ENCODE peak calls at places on chromosomes 16 and 17, in six cellular contexts. G is A549, E is stomach, R is neural progenitor cell, M is body of pancreas, K is ovary. A is an unnamed sample.

GRCh38 chr17:54426287-54426886 is 474.3 kb upstream of the TOM1L1 start:
- DNase-seq in G (peak; percentile 1), E (no peak), R (peak; percentile 53), M (no peak), K (no peak), A (no peak)

GRCh38 chr17:71631483-71631882 is 489.3 kb upstream of the SOX9 start:
- DNase-seq in G (no peak), E (no peak), R (no peak), M (no peak), K (no peak), A (no peak)

GRCh38 chr17:50785942-50786570 is 18.7 kb upstream of the ANKRD40CL start:
- DNase-seq in G (no peak), E (peak; percentile 29), R (no peak), M (peak; percentile 78), K (peak; percentile 57), A (no peak)

GRCh38 chr17:73205326-73205980 is 12.6 kb downstream of the COG1 start:
- DNase-seq in G (no peak), E (no peak), R (no peak), M (no peak), K (no peak), A (no peak)

GRCh38 chr17:76053230-76054111 is 18.8 kb downstream of the SRP68 start:
- DNase-seq in G (peak; percentile 27), E (no peak), R (no peak), M (no peak), K (no peak), A (no peak)

GRCh38 chr16:81621496-81621895 is 157.6 kb upstream of the PLCG2 start:
- DNase-seq in G (no peak), E (no peak), R (no peak), M (no peak), K (no peak), A (no peak)

GRCh38 chr16:87062569-87063442 is 254.4 kb downstream of the C16orf95 start:
- DNase-seq in G (peak; percentile 91), E (peak; percentile 73), R (peak; percentile 94), M (peak; percentile 75), K (peak; percentile 73), A (no peak)

GRCh38 chr16:3781421-3781820 is 64.1 kb upstream of the TRAP1 start:
- DNase-seq in G (no peak), E (no peak), R (no peak), M (no peak), K (no peak), A (no peak)

GRCh38 chr17:41579484-41580243 is 7.0 kb downstream of the KRT14 start:
- DNase-seq in G (peak; percentile 98), E (peak; percentile 87), R (peak; percentile 91), M (peak; percentile 92), K (peak; percentile 81), A (peak; percentile 80)

GRCh38 chr16:86604436-86605220 is 26.3 kb downstream of the FOXL1 start:
- DNase-seq in G (no peak), E (no peak), R (no peak), M (no peak), K (no peak), A (no peak)

GRCh38 chr17:81287155-81287554 is 8.0 kb downstream of the SLC38A10 start:
- DNase-seq in G (no peak), E (no peak), R (no peak), M (no peak), K (no peak), A (no peak)

GRCh38 chr17:29143894-29144293 is 36.3 kb downstream of the MYO18A start:
- DNase-seq in G (peak; percentile 74), E (no peak), R (peak; percentile 50), M (no peak), K (no peak), A (no peak)

GRCh38 chr16:1976216-1976520 is 4.3 kb downstream of the TBL3 start:
- DNase-seq in G (no peak), E (no peak), R (no peak), M (no peak), K (no peak), A (no peak)

GRCh38 chr17:35918665-35919064 is 11.9 kb downstream of the RDM1 start:
- DNase-seq in G (no peak), E (no peak), R (no peak), M (no peak), K (no peak), A (no peak)

GRCh38 chr17:77124192-77124908 is 16.4 kb upstream of the SEC14L1 start:
- DNase-seq in G (peak; percentile 62), E (peak; percentile 65), R (no peak), M (peak; percentile 66), K (no peak), A (no peak)

GRCh38 chr17:50745631-50746030 is 21.7 kb downstream of the ANKRD40CL start:
- DNase-seq in G (no peak), E (no peak), R (no peak), M (no peak), K (no peak), A (no peak)

GRCh38 chr16:27234171-27234570 is 30.8 kb downstream of the KDM8 start:
- DNase-seq in G (no peak), E (no peak), R (no peak), M (no peak), K (no peak), A (peak; percentile 26)

GRCh38 chr17:43449470-43450202 is 34.1 kb upstream of the DHX8 start:
- DNase-seq in G (peak; percentile 67), E (peak; percentile 34), R (no peak), M (peak; percentile 67), K (no peak), A (no peak)

GRCh38 chr17:50899005-50899460 is 32.9 kb upstream of the TOB1 start:
- DNase-seq in G (no peak), E (no peak), R (no peak), M (no peak), K (no peak), A (no peak)

GRCh38 chr16:79559532-79559931 is 41.0 kb downstream of the MAF start:
- DNase-seq in G (no peak), E (no peak), R (no peak), M (no peak), K (no peak), A (no peak)

GRCh38 chr17:66790476-66791061 is 44.3 kb upstream of the CACNG5 start:
- DNase-seq in G (no peak), E (no peak), R (no peak), M (no peak), K (no peak), A (no peak)

GRCh38 chr17:7313890-7314718 is 1.1 kb downstream of the GPS2 start:
- DNase-seq in G (no peak), E (no peak), R (no peak), M (no peak), K (no peak), A (no peak)

GRCh38 chr16:21156767-21157467 is 1.6 kb upstream of the LDAF1 start:
- DNase-seq in G (peak; percentile 69), E (peak; percentile 30), R (peak; percentile 75), M (peak; percentile 39), K (peak; percentile 39), A (no peak)

GRCh38 chr16:55373489-55373832 is 49.5 kb downstream of the IRX6 start:
- DNase-seq in G (no peak), E (no peak), R (no peak), M (no peak), K (no peak), A (no peak)
- H3K27ac ChIP-seq in G (no peak overlapping the region), E (no peak overlapping the region), R (no peak overlapping the region), M (no peak overlapping the region), K (no peak overlapping the region), A (no peak overlapping the region)

GRCh38 chr16:23045025-23045424 is 104.2 kb downstream of the USP31 start:
- DNase-seq in G (no peak), E (no peak), R (no peak), M (no peak), K (no peak), A (no peak)

GRCh38 chr16:23052908-23053580 is 96.2 kb downstream of the USP31 start:
- DNase-seq in G (no peak), E (no peak), R (no peak), M (no peak), K (no peak), A (no peak)

DNA sequence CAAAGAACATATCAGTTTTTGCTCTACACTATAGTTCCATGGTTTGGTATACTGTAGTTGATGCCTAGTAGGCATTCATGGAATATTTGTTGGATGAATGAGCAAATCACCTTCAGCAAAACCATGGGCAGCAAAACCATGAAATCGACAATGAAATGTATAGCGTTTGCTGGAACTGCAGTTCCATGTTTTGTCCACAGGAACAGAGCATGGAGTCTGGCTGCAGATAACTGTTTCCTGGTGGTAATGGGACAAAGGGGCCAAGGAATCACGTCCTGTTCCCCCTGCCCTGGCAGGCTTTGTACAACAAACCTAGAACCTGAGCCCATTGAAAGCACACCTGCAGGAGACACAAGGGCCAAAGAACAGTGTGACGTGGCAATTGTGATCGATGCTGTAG is 101.1 kb downstream of the USP31 start:
- DNase-seq in G (peak; percentile 18), E (no peak), R (no peak), M (no peak), K (no peak), A (no peak)
- TF ChIP-seq CTCF in G (no peak), E (no peak), R (peak; percentile 17), M (no peak), K (no peak), A (no peak)

GRCh38 chr16:89391-90302 is 11.6 kb downstream of the MPG start:
- DNase-seq in G (no peak), E (no peak), R (no peak), M (no peak), K (no peak), A (no peak)
- H3K4me3 ChIP-seq in G (no peak overlapping the region), E (no peak overlapping the region), R (no peak overlapping the region), M (no peak overlapping the region), K (no peak overlapping the region), A (no peak overlapping the region)

GRCh38 chr16:56980203-56980535 is 9.2 kb upstream of the NLRC5 start:
- DNase-seq in G (no peak), E (no peak), R (no peak), M (no peak), K (no peak), A (no peak)

GRCh38 chr16:56977823-56978430 is 11.4 kb upstream of the NLRC5 start:
- DNase-seq in G (no peak), E (no peak), R (no peak), M (no peak), K (no peak), A (no peak)

GRCh38 chr16:56975714-56976113 is 13.6 kb upstream of the NLRC5 start:
- DNase-seq in G (no peak), E (no peak), R (no peak), M (no peak), K (no peak), A (no peak)

GRCh38 chr16:56974549-56975300 is 13.0 kb downstream of the CETP start:
- DNase-seq in G (no peak), E (no peak), R (no peak), M (no peak), K (no peak), A (no peak)

GRCh38 chr16:56977256-56977655 is 12.1 kb upstream of the NLRC5 start:
- DNase-seq in G (no peak), E (no peak), R (no peak), M (no peak), K (no peak), A (no peak)
- H3K27ac ChIP-seq in G (no peak overlapping the region), E (no peak overlapping the region), R (no peak overlapping the region), M (no peak overlapping the region), K (no peak overlapping the region), A (no peak overlapping the region)

DNA sequence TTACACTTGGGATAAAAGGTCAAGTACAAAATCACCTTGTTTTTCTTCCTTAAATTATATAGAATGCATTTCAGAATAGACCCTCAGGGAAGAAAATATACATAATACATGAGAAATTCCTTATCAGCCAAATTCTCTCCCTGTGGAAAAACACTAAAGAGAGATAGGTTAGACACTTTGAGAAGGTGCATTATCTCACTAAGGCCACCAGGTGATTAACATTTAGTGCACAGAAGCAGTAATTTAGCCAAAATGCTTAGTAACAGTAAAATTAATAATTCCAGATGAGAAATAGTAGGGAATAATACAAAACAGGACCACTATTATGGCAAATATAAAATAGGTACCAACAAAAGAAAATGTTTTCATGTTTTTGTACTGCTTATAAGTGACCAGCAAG is 185.3 kb upstream of the C17orf78 start:
- DNase-seq in G (peak; percentile 28), E (no peak), R (no peak), M (no peak), K (no peak), A (no peak)
- TF ChIP-seq CTCF in G (no peak), E (no peak), R (no peak), M (no peak), K (no peak), A (peak; percentile 10)

A was measured in lower lobe of right lung.